ENCODE peak calls at places on chromosomes 2 and 18, in four cellular contexts. H is lower lobe of right lung; D is mammary epithelial cell; K is CD8-positive, alpha-beta memory T cell. L is an unnamed sample.
A peak's percentile ranks its signal among the peaks of the same experiment; 100 is the strongest.

GRCh38 chr2:164545484-164545883 is 75.8 kb downstream of the GRB14 start:
- DNase-seq in H (no peak), D (no peak), K (no peak), L (no peak)

GRCh38 chr2:205775091-205775876 is 93.0 kb downstream of the NRP2 start:
- DNase-seq in H (no peak), D (peak; percentile 97), K (no peak), L (peak; percentile 97)

GRCh38 chr18:62723666-62724281 is 8.4 kb downstream of the PHLPP1 start:
- DNase-seq in H (no peak), D (no peak), K (no peak), L (no peak)

GRCh38 chr2:1488851-1489250 is 75.6 kb downstream of the TPO start:
- DNase-seq in H (no peak), D (no peak), K (no peak), L (no peak)

GRCh38 chr2:67656875-67657274 is 259.7 kb downstream of the ETAA1 start:
- DNase-seq in H (no peak), D (no peak), K (no peak), L (no peak)

GRCh38 chr2:67898605-67899004 is 164.2 kb downstream of the C1D start:
- DNase-seq in H (no peak), D (no peak), K (no peak), L (no peak)

GRCh38 chr2:6814869-6815268 is 50.8 kb downstream of the CMPK2 start:
- DNase-seq in H (no peak), D (no peak), K (no peak), L (no peak)

GRCh38 chr2:46381871-46382270 is 84.7 kb downstream of the EPAS1 start:
- DNase-seq in H (no peak), D (no peak), K (no peak), L (no peak)

GRCh38 chr2:65062843-65063242 is 6.6 kb downstream of the CEP68 start:
- DNase-seq in H (no peak), D (no peak), K (no peak), L (no peak)

GRCh38 chr2:120490091-120490798 is 144.3 kb downstream of the INHBB start:
- DNase-seq in H (no peak), D (peak; percentile 42), K (no peak), L (no peak)

GRCh38 chr2:236040600-236041328 is 127.4 kb downstream of the GBX2 start:
- DNase-seq in H (no peak), D (peak; percentile 83), K (no peak), L (peak; percentile 81)

GRCh38 chr2:28321426-28321825 is 71.2 kb upstream of the FOSL2 start:
- DNase-seq in H (no peak), D (no peak), K (no peak), L (no peak)

GRCh38 chr2:105597011-105597830 is 147.5 kb upstream of the NCK2 start:
- DNase-seq in H (no peak), D (no peak), K (no peak), L (no peak)

GRCh38 chr2:156156580-156156979 is 175.9 kb downstream of the NR4A2 start:
- DNase-seq in H (no peak), D (no peak), K (no peak), L (no peak)

GRCh38 chr18:12857215-12857924 is 26.7 kb downstream of the PTPN2 start:
- DNase-seq in H (no peak), D (no peak), K (no peak), L (no peak)

GRCh38 chr18:32891797-32892196 is 119.0 kb upstream of the KLHL14 start:
- DNase-seq in H (no peak), D (no peak), K (no peak), L (no peak)

GRCh38 chr2:140679752-140680151 is 1451.1 kb downstream of the LRP1B start:
- DNase-seq in H (no peak), D (no peak), K (no peak), L (no peak)

GRCh38 chr2:130371723-130372054 is 15.8 kb downstream of the PTPN18 start:
- DNase-seq in H (peak; percentile 67), D (no peak), K (no peak), L (no peak)

GRCh38 chr2:105557021-105557420 is 158.2 kb upstream of the FHL2 start:
- DNase-seq in H (no peak), D (no peak), K (no peak), L (no peak)

GRCh38 chr2:240250985-240251847 is 110.8 kb upstream of the OTOS start:
- DNase-seq in H (peak; percentile 87), D (peak; percentile 83), K (no peak), L (no peak)

GRCh38 chr2:164981217-164981990 is 26.1 kb upstream of the SLC38A11 start:
- DNase-seq in H (no peak), D (peak; percentile 57), K (no peak), L (no peak)

GRCh38 chr2:135257383-135258090 is 205.4 kb downstream of the RAB3GAP1 start:
- DNase-seq in H (no peak), D (peak; percentile 89), K (no peak), L (peak; percentile 75)

GRCh38 chr18:13377496-13377895 is 158.9 kb downstream of the LDLRAD4 start:
- DNase-seq in H (no peak), D (peak; percentile 2), K (no peak), L (no peak)

GRCh38 chr2:186544255-186544675 is 45.6 kb upstream of the ITGAV start:
- DNase-seq in H (no peak), D (peak; percentile 96), K (no peak), L (peak; percentile 64)

GRCh38 chr2:38113036-38113435 is 37.1 kb upstream of the CYP1B1 start:
- DNase-seq in H (no peak), D (no peak), K (no peak), L (no peak)

GRCh38 chr2:75012080-75012479 is 53.6 kb downstream of the POLE4 start:
- DNase-seq in H (no peak), D (no peak), K (no peak), L (no peak)

GRCh38 chr18:77100751-77101355 is 31.7 kb downstream of the MBP start:
- DNase-seq in H (no peak), D (peak; percentile 85), K (no peak), L (peak; percentile 34)

GRCh38 chr2:36357506-36358316 is 2.1 kb downstream of the CRIM1 start:
- DNase-seq in H (no peak), D (peak; percentile 84), K (peak; percentile 13), L (no peak)
- H3K27ac ChIP-seq in H (peak overlapping the region; percentile 76), D (peak overlapping the region; percentile 80), K (no peak overlapping the region), L (peak overlapping the region; percentile 88)

GRCh38 chr2:219219781-219220532 is 1.2 kb upstream of the ABCB6 start:
- DNase-seq in H (no peak), D (no peak), K (no peak), L (no peak)
- H3K27ac ChIP-seq in H (no peak overlapping the region), D (no peak overlapping the region), K (no peak overlapping the region), L (no peak overlapping the region)

DNA sequence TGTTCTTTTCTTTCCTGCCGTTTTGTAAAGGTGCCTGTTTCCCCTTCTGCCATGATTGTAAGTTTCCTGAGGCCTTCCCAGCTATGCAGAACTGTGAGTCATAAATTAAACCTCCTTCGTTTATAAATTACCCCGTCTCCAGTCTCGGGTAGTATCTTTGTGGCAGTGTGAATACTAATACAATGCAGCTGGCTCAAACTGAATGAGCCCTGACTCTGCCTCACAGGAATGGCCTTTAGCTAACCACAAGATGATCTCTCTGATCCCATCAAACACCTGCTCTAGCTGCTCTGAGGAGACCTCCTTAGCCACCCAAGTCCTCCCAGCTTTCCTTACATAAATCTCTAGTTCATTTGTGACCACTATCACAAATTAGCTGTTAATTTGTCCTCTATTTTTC is 41.5 kb upstream of the CAB39 start:
- DNase-seq in H (no peak), D (peak; percentile 66), K (no peak), L (no peak)
- H3K27ac ChIP-seq in H (no peak overlapping the region), D (no peak overlapping the region), K (no peak overlapping the region), L (peak overlapping the region; percentile 22)

DNA sequence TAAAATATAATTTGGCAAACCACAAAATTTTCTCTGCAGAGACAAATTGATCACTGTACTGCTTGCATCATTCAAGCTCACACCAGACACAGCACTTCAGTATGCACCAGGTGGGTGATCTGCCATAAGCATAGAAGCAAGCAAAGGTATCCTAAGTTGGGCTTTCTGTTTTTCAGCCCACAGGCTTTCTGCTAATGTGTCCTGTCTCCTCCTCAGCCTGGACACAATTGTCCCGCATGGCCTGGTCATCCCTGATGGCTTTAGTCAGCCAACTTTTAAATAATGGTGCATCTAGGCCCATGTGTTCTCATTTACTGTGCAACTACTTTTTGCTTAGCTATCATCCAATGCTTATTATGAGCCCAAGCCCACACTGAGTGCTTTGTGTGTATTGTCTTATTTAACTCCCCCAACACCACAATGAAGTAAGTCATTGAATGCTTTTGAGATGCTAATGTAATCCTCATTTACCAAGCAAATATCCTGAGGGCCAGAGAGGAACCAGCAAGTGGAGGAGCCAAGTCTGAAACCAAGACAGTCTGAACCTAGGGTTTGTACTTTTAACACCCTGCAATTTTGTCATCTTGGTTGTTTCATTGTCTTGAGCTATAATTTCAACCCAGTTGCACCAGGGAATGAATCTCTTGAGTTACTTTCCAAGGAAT is 111.2 kb upstream of the SETBP1 start:
- DNase-seq in H (no peak), D (no peak), K (no peak), L (no peak)
- H3K27ac ChIP-seq in H (no peak overlapping the region), D (no peak overlapping the region), K (no peak overlapping the region), L (no peak overlapping the region)

DNA sequence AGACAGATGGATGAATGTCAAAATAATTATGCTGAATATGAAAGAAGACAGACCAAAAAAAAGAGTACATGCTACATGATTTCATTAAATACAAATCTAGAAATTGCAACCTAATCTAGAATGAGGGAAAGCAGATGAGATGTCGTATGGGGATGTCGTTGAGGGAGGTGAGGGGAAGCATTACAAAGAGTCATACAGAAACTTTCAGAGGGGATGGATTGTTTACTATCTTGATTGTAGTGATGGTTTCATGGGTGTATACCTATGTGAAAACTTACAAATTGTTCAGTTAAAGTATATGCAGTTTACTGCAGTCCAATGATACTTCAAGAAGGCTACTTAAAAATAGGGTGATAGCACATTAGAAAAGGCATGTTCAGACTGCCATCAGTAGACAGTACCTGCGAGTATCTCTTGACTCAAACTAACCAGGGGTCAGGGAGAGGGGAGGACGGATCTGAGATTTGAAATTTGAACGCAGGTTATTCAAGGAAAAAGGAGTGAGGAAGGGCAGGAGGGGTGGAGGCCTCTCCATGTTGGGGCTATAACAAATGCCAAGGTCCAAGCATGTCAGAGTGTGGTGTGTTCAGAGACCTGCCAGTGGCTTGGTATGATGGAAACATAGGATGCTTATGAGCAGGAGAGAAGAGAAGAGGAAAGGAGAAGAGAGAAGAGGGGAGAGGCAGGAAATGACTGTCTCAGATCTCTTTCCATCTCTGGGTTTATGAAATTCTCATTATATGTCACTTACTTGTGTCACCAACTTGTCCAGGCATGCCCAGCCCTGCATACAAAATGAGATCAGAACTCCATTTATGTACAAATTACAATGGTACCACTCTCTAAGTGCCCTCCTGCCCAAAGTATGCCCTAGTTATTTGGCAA is 257.3 kb upstream of the CXCR4 start:
- DNase-seq in H (no peak), D (peak; percentile 57), K (no peak), L (no peak)
- H3K27ac ChIP-seq in H (no peak overlapping the region), D (no peak overlapping the region), K (no peak overlapping the region), L (peak overlapping the region; percentile 5)

GRCh38 chr2:216635171-216635570 is 2.0 kb downstream of the IGFBP2 start:
- DNase-seq in H (no peak), D (no peak), K (no peak), L (no peak)

GRCh38 chr2:216634317-216635148 is 1.3 kb downstream of the IGFBP2 start:
- DNase-seq in H (no peak), D (no peak), K (no peak), L (no peak)

GRCh38 chr2:216636570-216637450 is 3.6 kb downstream of the IGFBP2 start:
- DNase-seq in H (peak; percentile 59), D (peak; percentile 88), K (no peak), L (no peak)

GRCh38 chr2:216637472-216637871 is 4.3 kb downstream of the IGFBP2 start:
- DNase-seq in H (no peak), D (no peak), K (no peak), L (no peak)

GRCh38 chr2:216635701-216636541 is 2.7 kb downstream of the IGFBP2 start:
- DNase-seq in H (no peak), D (peak; percentile 24), K (no peak), L (no peak)
- H3K27ac ChIP-seq in H (no peak overlapping the region), D (peak overlapping the region; percentile 61), K (no peak overlapping the region), L (peak overlapping the region; percentile 12)